ENCODE peak calls at places on chromosomes 11 and 22, in four cellular contexts. U is lower lobe of right lung, R is AG09319, N is cardiac fibroblast. H is an unnamed sample.

GRCh38 chr11:117809236-117810055 is 12.4 kb upstream of the DSCAML1 start:
- DNase-seq in U (peak), R (no peak), N (peak), H (peak)

GRCh38 chr11:77090373-77091111 is 12.1 kb upstream of the OMP start:
- DNase-seq in U (peak), R (no peak), N (no peak), H (no peak)

GRCh38 chr11:119759324-119759723 is 30.3 kb upstream of the NECTIN1 start:
- DNase-seq in U (no peak), R (no peak), N (peak), H (peak)

GRCh38 chr11:35047179-35047578 is 91.8 kb upstream of the CD44 start:
- DNase-seq in U (no peak), R (no peak), N (no peak), H (no peak)

GRCh38 chr11:45036733-45037132 is 86.0 kb upstream of the TP53I11 start:
- DNase-seq in U (no peak), R (no peak), N (no peak), H (no peak)

GRCh38 chr11:107608809-107609208 is 17.9 kb downstream of the ELMOD1 start:
- DNase-seq in U (no peak), R (no peak), N (no peak), H (no peak)

GRCh38 chr11:83521647-83522596 is 235.8 kb upstream of the CCDC90B start:
- DNase-seq in U (no peak), R (peak), N (peak), H (peak)

GRCh38 chr11:131713529-131714134 is 343.2 kb downstream of the NTM start:
- DNase-seq in U (no peak), R (no peak), N (no peak), H (no peak)

GRCh38 chr11:76073716-76074115 is 132.6 kb downstream of the WNT11 start:
- DNase-seq in U (no peak), R (peak), N (peak), H (no peak)

GRCh38 chr22:38222797-38223119 is 21.0 kb downstream of the MAFF start:
- DNase-seq in U (no peak), R (no peak), N (no peak), H (peak)

GRCh38 chr11:57379732-57380131 is 1.2 kb downstream of the PRG3 start:
- DNase-seq in U (no peak), R (no peak), N (peak), H (peak)

GRCh38 chr11:70194792-70195791 is 8.0 kb upstream of the FADD start:
- DNase-seq in U (peak), R (no peak), N (no peak), H (peak)
- TF ChIP-seq CTCF in U (no peak), R (no peak), N (no peak), H (no peak)

DNA sequence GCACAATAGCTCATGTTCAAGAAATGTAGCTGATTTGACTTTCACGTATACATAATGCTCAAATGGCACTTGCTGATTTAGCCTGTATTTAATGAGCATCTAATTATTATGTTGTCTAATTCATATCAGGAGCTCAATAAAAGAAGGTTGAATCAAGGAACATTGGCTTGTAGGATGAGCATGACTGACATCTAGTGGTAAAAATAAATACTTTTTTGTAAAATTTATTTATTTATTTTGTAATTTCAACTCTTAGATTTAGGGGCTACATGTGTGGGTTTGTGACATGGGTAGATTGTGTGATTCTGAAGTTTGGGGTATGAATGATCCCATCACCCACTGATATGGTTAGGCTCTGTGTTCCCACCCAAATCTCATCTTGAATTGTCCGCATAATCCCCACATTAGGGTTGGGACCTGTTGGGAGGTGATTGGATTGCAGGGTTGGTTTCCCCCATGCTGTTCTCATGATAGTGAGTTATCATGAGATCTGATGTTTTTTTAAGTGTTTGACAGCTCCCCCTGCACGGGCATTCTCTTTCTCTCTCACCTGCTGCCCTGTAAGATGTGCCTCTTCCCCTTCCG is 1.7 kb upstream of the OR52E5 start:
- DNase-seq in U (no peak), R (no peak), N (peak), H (peak)
- TF ChIP-seq CTCF in U (peak), R (peak), N (peak), H (peak)

GRCh38 chr11:22467741-22468140 is 129.6 kb downstream of the SLC17A6 start:
- DNase-seq in U (no peak), R (no peak), N (no peak), H (peak)

GRCh38 chr11:22476589-22476988 is 138.4 kb downstream of the SLC17A6 start:
- DNase-seq in U (no peak), R (no peak), N (no peak), H (no peak)

GRCh38 chr11:22471405-22471804 is 133.2 kb downstream of the SLC17A6 start:
- DNase-seq in U (no peak), R (no peak), N (no peak), H (no peak)

GRCh38 chr11:22474621-22475020 is 136.4 kb downstream of the SLC17A6 start:
- DNase-seq in U (no peak), R (no peak), N (no peak), H (peak)

DNA sequence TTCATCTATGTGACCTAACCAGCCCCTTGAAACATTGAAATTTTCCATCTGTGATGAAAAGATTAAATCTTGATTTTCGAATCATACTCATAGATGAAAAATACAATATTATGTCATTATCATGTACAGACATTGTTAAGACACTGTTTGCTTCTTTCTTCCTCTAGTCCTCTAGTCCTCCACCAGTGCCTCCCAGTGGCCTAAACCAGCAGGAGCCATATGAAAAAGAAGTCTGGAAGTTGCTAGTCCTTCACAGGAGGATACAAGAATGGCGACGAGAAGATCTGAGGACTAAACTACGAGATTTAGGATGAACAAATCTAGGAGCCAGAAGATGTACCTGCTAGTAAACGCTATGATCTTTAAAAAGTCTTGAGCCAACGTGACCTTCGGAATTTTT is 134.1 kb downstream of the SLC17A6 start:
- DNase-seq in U (no peak), R (no peak), N (peak), H (peak)
- TF ChIP-seq CTCF in U (no peak), R (peak), N (peak), H (peak)

DNA sequence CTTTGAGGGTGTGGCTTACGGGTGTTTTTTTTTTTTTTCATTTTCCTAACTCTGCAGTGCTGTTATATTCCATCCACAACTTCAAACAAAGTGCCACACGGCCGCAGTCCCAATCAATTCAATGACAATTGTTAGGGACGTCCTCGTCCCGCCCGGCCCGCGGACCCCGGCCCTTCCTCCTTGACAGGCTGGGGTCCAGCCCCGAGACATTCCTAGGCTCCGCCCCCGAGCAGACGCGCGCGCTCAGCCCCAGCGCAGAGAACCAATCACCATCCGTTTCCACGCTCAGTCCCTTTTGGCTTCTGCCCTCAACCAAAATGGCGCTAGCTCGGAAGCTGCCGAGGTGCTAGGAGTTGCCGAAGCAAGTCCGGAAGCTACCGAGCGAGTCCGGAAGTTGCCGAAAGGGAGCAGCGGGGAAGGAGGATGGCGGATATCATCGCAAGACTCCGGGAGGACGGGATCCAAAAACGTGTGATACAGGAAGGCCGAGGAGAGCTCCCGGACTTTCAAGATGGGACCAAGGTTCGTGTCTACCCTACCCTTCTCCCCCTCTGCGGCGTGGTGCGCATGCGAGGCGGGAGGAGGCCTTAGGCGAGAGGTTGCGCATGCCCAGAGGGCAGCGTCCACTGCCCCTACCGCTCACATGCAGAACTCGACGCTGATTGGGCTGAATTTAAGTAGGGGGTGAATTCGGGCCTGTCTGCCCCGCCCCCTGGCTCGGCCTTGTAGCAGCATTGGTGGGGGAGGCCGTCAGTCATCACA is at the start of gene AIP:
- DNase-seq in U (peak), R (peak), N (peak), H (peak)
- TF ChIP-seq CTCF in U (peak), R (no peak), N (peak), H (no peak)

DNA sequence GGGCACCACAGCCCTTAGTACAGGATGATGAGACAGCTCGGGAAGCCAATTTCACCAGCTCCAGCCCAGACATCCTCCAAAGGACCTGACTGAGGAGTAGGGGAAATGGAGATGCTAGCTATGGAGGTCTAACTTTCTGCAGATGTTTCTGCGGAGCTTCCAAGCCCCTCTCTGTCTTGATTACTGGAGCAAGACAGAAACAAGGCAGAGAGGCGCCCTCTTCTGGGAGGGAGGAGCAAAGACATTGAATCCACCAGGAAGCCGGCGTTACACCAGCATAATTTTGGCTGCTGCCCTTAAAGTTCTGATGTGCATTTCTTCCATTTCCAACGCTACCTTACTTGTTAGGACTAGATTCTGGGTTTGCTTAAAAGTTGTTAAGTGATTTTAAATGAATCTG is 107.3 kb upstream of the HSD17B12 start:
- DNase-seq in U (no peak), R (no peak), N (peak), H (peak)
- TF ChIP-seq CTCF in U (peak), R (peak), N (peak), H (peak)

GRCh38 chr11:111454561-111455192 is 57.5 kb downstream of the BTG4 start:
- DNase-seq in U (no peak), R (peak), N (peak), H (peak)
- TF ChIP-seq CTCF in U (peak), R (peak), N (peak), H (peak)

DNA sequence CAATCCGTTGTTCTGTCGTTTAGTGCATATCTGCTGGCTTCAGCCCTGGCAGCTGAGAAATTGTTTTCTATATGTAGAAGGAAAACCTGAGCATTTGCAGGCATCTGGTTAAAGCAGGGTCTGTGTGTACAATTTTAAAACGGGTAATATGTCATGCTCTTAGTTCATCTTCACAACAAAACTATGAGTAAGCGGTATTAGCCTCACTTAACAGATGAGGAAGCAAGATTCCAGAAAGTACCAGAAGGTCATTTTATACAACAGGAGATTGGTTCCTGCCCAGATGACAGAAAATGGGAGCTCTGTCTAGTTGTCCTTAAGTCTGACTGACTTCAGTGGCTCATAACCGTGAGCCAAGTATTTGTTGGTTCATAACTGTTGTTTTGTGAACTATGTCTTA is 1.1 kb downstream of the TIMM10B start:
- DNase-seq in U (no peak), R (no peak), N (no peak), H (peak)
- TF ChIP-seq CTCF in U (no peak), R (no peak), N (no peak), H (no peak)

H was measured in epithelial cell of esophagus.